ENCODE peak calls at places on chromosomes 13 and 19, in five cellular contexts. One of them, this sample, is unnamed.

GRCh38 chr13:33637978-33638743 is 179.8 kb upstream of the RFC3 start:
- DNase-seq in caudate nucleus: no peak
- DNase-seq in astrocyte: peak
- DNase-seq in tibial nerve: no peak
- DNase-seq in effector memory CD4-positive, alpha-beta T cell: no peak
- DNase-seq in this sample: no peak

GRCh38 chr19:38862321-38863059 is 12.7 kb upstream of the HNRNPL start:
- DNase-seq in caudate nucleus: no peak
- DNase-seq in astrocyte: no peak
- DNase-seq in tibial nerve: peak
- DNase-seq in effector memory CD4-positive, alpha-beta T cell: no peak
- DNase-seq in this sample: no peak

GRCh38 chr13:24192811-24193162 is 32.3 kb downstream of the SPATA13 start:
- DNase-seq in caudate nucleus: no peak
- DNase-seq in astrocyte: no peak
- DNase-seq in tibial nerve: no peak
- DNase-seq in effector memory CD4-positive, alpha-beta T cell: no peak
- DNase-seq in this sample: no peak

GRCh38 chr19:29942404-29943261 is 594 bp downstream of the URI1 start:
- DNase-seq in caudate nucleus: no peak
- DNase-seq in astrocyte: no peak
- DNase-seq in tibial nerve: peak
- DNase-seq in effector memory CD4-positive, alpha-beta T cell: peak
- DNase-seq in this sample: peak

GRCh38 chr13:22757530-22758120 is 423.2 kb upstream of the SGCG start:
- DNase-seq in caudate nucleus: no peak
- DNase-seq in astrocyte: no peak
- DNase-seq in tibial nerve: no peak
- DNase-seq in effector memory CD4-positive, alpha-beta T cell: no peak
- DNase-seq in this sample: no peak

GRCh38 chr19:44615529-44616247 is 2.3 kb downstream of the IGSF23 start:
- DNase-seq in caudate nucleus: no peak
- DNase-seq in astrocyte: no peak
- DNase-seq in tibial nerve: no peak
- DNase-seq in effector memory CD4-positive, alpha-beta T cell: no peak
- DNase-seq in this sample: no peak

GRCh38 chr19:3368441-3368795 is 2.0 kb downstream of the NFIC start:
- DNase-seq in caudate nucleus: no peak
- DNase-seq in astrocyte: no peak
- DNase-seq in tibial nerve: no peak
- DNase-seq in effector memory CD4-positive, alpha-beta T cell: no peak
- DNase-seq in this sample: no peak

GRCh38 chr19:49988433-49988832 is 27.5 kb upstream of the SIGLEC11 start:
- DNase-seq in caudate nucleus: no peak
- DNase-seq in astrocyte: peak
- DNase-seq in tibial nerve: no peak
- DNase-seq in effector memory CD4-positive, alpha-beta T cell: no peak
- DNase-seq in this sample: no peak

GRCh38 chr19:10896851-10897526 is 25.6 kb downstream of the CARM1 start:
- DNase-seq in caudate nucleus: no peak
- DNase-seq in astrocyte: no peak
- DNase-seq in tibial nerve: no peak
- DNase-seq in effector memory CD4-positive, alpha-beta T cell: no peak
- DNase-seq in this sample: no peak

GRCh38 chr19:49430172-49430677 is 5.0 kb downstream of the GFY start:
- DNase-seq in caudate nucleus: no peak
- DNase-seq in astrocyte: no peak
- DNase-seq in tibial nerve: no peak
- DNase-seq in effector memory CD4-positive, alpha-beta T cell: no peak
- DNase-seq in this sample: no peak

GRCh38 chr13:28609936-28610335 is 49.0 kb upstream of the POMP start:
- DNase-seq in caudate nucleus: no peak
- DNase-seq in astrocyte: peak
- DNase-seq in tibial nerve: no peak
- DNase-seq in effector memory CD4-positive, alpha-beta T cell: no peak
- DNase-seq in this sample: no peak

GRCh38 chr19:46848389-46848788 is 2.3 kb downstream of the AP2S1 start:
- DNase-seq in caudate nucleus: no peak
- DNase-seq in astrocyte: no peak
- DNase-seq in tibial nerve: no peak
- DNase-seq in effector memory CD4-positive, alpha-beta T cell: no peak
- DNase-seq in this sample: no peak

GRCh38 chr19:46351241-46352041 is 4.6 kb downstream of the PPP5C start:
- DNase-seq in caudate nucleus: no peak
- DNase-seq in astrocyte: peak
- DNase-seq in tibial nerve: no peak
- DNase-seq in effector memory CD4-positive, alpha-beta T cell: no peak
- DNase-seq in this sample: no peak

GRCh38 chr13:36000028-36000427 is 131.2 kb downstream of the DCLK1 start:
- DNase-seq in caudate nucleus: no peak
- DNase-seq in astrocyte: no peak
- DNase-seq in tibial nerve: no peak
- DNase-seq in effector memory CD4-positive, alpha-beta T cell: no peak
- DNase-seq in this sample: no peak

GRCh38 chr19:49415102-49415809 is 8.0 kb downstream of the PTH2 start:
- DNase-seq in caudate nucleus: no peak
- DNase-seq in astrocyte: no peak
- DNase-seq in tibial nerve: no peak
- DNase-seq in effector memory CD4-positive, alpha-beta T cell: no peak
- DNase-seq in this sample: no peak

GRCh38 chr13:109131698-109132257 is 502.4 kb downstream of the MYO16 start:
- DNase-seq in caudate nucleus: no peak
- DNase-seq in astrocyte: peak
- DNase-seq in tibial nerve: no peak
- DNase-seq in effector memory CD4-positive, alpha-beta T cell: no peak
- DNase-seq in this sample: no peak

GRCh38 chr19:40811478-40812341 is 12.7 kb downstream of the EGLN2 start:
- DNase-seq in caudate nucleus: no peak
- DNase-seq in astrocyte: no peak
- DNase-seq in tibial nerve: no peak
- DNase-seq in effector memory CD4-positive, alpha-beta T cell: no peak
- DNase-seq in this sample: no peak

GRCh38 chr19:53037101-53038097 is 7.1 kb upstream of the ERVV-2 start:
- DNase-seq in caudate nucleus: peak
- DNase-seq in astrocyte: peak
- DNase-seq in tibial nerve: no peak
- DNase-seq in effector memory CD4-positive, alpha-beta T cell: no peak
- DNase-seq in this sample: no peak

GRCh38 chr19:45587873-45588272 is 3.3 kb upstream of the OPA3 start:
- DNase-seq in caudate nucleus: no peak
- DNase-seq in astrocyte: no peak
- DNase-seq in tibial nerve: no peak
- DNase-seq in effector memory CD4-positive, alpha-beta T cell: no peak
- DNase-seq in this sample: no peak

GRCh38 chr13:98199480-98199879 is 22.4 kb upstream of the RNF113B start:
- DNase-seq in caudate nucleus: no peak
- DNase-seq in astrocyte: no peak
- DNase-seq in tibial nerve: no peak
- DNase-seq in effector memory CD4-positive, alpha-beta T cell: no peak
- DNase-seq in this sample: no peak

GRCh38 chr19:4970558-4971423 is 1.9 kb downstream of the KDM4B start:
- DNase-seq in caudate nucleus: no peak
- DNase-seq in astrocyte: no peak
- DNase-seq in tibial nerve: no peak
- DNase-seq in effector memory CD4-positive, alpha-beta T cell: no peak
- DNase-seq in this sample: no peak

GRCh38 chr13:47213057-47213456 is 316.2 kb upstream of the HTR2A start:
- DNase-seq in caudate nucleus: no peak
- DNase-seq in astrocyte: peak
- DNase-seq in tibial nerve: no peak
- DNase-seq in effector memory CD4-positive, alpha-beta T cell: no peak
- DNase-seq in this sample: no peak

GRCh38 chr13:33678906-33679657 is 138.9 kb upstream of the RFC3 start:
- DNase-seq in caudate nucleus: no peak
- DNase-seq in astrocyte: peak
- DNase-seq in tibial nerve: peak
- DNase-seq in effector memory CD4-positive, alpha-beta T cell: peak
- DNase-seq in this sample: peak

GRCh38 chr13:108609353-108609752 is 20.1 kb upstream of the MYO16 start:
- DNase-seq in caudate nucleus: no peak
- DNase-seq in astrocyte: peak
- DNase-seq in tibial nerve: no peak
- DNase-seq in effector memory CD4-positive, alpha-beta T cell: no peak
- DNase-seq in this sample: no peak

GRCh38 chr13:80563451-80563850 is 222.5 kb upstream of the SPRY2 start:
- DNase-seq in caudate nucleus: no peak
- DNase-seq in astrocyte: no peak
- DNase-seq in tibial nerve: no peak
- DNase-seq in effector memory CD4-positive, alpha-beta T cell: no peak
- DNase-seq in this sample: no peak

GRCh38 chr19:50358483-50359431 is 6.7 kb downstream of the NAPSA start:
- DNase-seq in caudate nucleus: peak
- DNase-seq in astrocyte: no peak
- DNase-seq in tibial nerve: no peak
- DNase-seq in effector memory CD4-positive, alpha-beta T cell: peak
- DNase-seq in this sample: peak

GRCh38 chr13:27054760-27055159 is 116.9 kb downstream of the USP12 start:
- DNase-seq in caudate nucleus: no peak
- DNase-seq in astrocyte: no peak
- DNase-seq in tibial nerve: no peak
- DNase-seq in effector memory CD4-positive, alpha-beta T cell: no peak
- DNase-seq in this sample: no peak
- H3K27ac ChIP-seq in caudate nucleus: no peak
- H3K27ac ChIP-seq in astrocyte: peak
- H3K27ac ChIP-seq in tibial nerve: no peak
- H3K27ac ChIP-seq in effector memory CD4-positive, alpha-beta T cell: no peak
- H3K27ac ChIP-seq in this sample: no peak

GRCh38 chr13:61900033-61900432 is 484.4 kb upstream of the PCDH20 start:
- DNase-seq in caudate nucleus: no peak
- DNase-seq in astrocyte: no peak
- DNase-seq in tibial nerve: no peak
- DNase-seq in effector memory CD4-positive, alpha-beta T cell: no peak
- DNase-seq in this sample: no peak
- H3K27ac ChIP-seq in caudate nucleus: no peak
- H3K27ac ChIP-seq in astrocyte: no peak
- H3K27ac ChIP-seq in tibial nerve: no peak
- H3K27ac ChIP-seq in effector memory CD4-positive, alpha-beta T cell: no peak
- H3K27ac ChIP-seq in this sample: no peak

GRCh38 chr13:112743451-112744305 is 53.8 kb downstream of the ATP11A start:
- DNase-seq in caudate nucleus: no peak
- DNase-seq in astrocyte: no peak
- DNase-seq in tibial nerve: no peak
- DNase-seq in effector memory CD4-positive, alpha-beta T cell: no peak
- DNase-seq in this sample: no peak

GRCh38 chr13:112741835-112742570 is 52.2 kb downstream of the ATP11A start:
- DNase-seq in caudate nucleus: no peak
- DNase-seq in astrocyte: no peak
- DNase-seq in tibial nerve: no peak
- DNase-seq in effector memory CD4-positive, alpha-beta T cell: no peak
- DNase-seq in this sample: no peak

GRCh38 chr13:112742583-112742982 is 52.7 kb downstream of the ATP11A start:
- DNase-seq in caudate nucleus: no peak
- DNase-seq in astrocyte: no peak
- DNase-seq in tibial nerve: no peak
- DNase-seq in effector memory CD4-positive, alpha-beta T cell: no peak
- DNase-seq in this sample: no peak

GRCh38 chr13:112746044-112746443 is 56.2 kb downstream of the ATP11A start:
- DNase-seq in caudate nucleus: no peak
- DNase-seq in astrocyte: no peak
- DNase-seq in tibial nerve: no peak
- DNase-seq in effector memory CD4-positive, alpha-beta T cell: no peak
- DNase-seq in this sample: no peak

DNA sequence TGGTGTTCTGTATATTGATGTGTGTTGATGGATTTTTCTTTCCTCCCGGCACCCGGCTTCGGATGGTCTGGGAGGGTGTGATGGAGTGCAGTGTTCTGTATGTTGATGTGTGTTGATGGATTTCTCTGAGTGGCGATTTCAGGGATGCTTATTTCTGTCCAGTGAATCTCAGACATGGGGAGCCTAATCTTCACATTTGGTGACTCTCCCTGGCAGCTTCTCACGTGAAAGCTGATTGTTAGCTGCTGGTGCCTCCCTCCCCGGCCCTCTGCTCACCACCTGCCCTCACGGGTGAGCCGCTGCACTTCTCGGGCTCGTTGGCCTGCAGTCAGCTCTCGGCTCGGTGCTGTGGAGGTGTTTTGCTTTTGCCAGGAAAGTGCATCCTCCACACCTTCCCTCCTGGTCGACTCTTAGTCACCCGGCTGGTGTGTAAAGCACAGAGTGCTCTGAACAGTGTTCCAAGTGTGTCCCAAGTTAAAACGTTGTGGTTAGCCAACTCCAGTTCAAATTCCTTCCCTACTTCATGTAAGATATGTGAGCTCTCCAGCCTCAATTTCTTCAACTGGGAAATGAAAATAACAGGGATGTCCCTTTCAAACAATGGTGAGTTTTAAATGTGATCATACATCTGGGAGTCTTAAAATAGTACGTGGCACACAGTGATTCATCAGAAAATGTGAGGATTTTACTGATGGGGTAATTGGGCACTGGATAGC is 54.6 kb downstream of the ATP11A start:
- DNase-seq in caudate nucleus: no peak
- DNase-seq in astrocyte: peak
- DNase-seq in tibial nerve: no peak
- DNase-seq in effector memory CD4-positive, alpha-beta T cell: no peak
- DNase-seq in this sample: no peak
- H3K27ac ChIP-seq in caudate nucleus: peak
- H3K27ac ChIP-seq in astrocyte: no peak
- H3K27ac ChIP-seq in tibial nerve: no peak
- H3K27ac ChIP-seq in effector memory CD4-positive, alpha-beta T cell: no peak
- H3K27ac ChIP-seq in this sample: peak

GRCh38 chr13:99736541-99736940 is 235.0 kb downstream of the ZIC5 start:
- DNase-seq in caudate nucleus: no peak
- DNase-seq in astrocyte: no peak
- DNase-seq in tibial nerve: no peak
- DNase-seq in effector memory CD4-positive, alpha-beta T cell: no peak
- DNase-seq in this sample: no peak

GRCh38 chr13:99731747-99732146 is 230.5 kb downstream of the TM9SF2 start:
- DNase-seq in caudate nucleus: no peak
- DNase-seq in astrocyte: no peak
- DNase-seq in tibial nerve: no peak
- DNase-seq in effector memory CD4-positive, alpha-beta T cell: no peak
- DNase-seq in this sample: no peak

GRCh38 chr13:99733346-99733745 is 232.1 kb downstream of the TM9SF2 start:
- DNase-seq in caudate nucleus: no peak
- DNase-seq in astrocyte: no peak
- DNase-seq in tibial nerve: no peak
- DNase-seq in effector memory CD4-positive, alpha-beta T cell: no peak
- DNase-seq in this sample: no peak

GRCh38 chr13:99737456-99737855 is 234.1 kb downstream of the ZIC5 start:
- DNase-seq in caudate nucleus: no peak
- DNase-seq in astrocyte: no peak
- DNase-seq in tibial nerve: no peak
- DNase-seq in effector memory CD4-positive, alpha-beta T cell: no peak
- DNase-seq in this sample: no peak

GRCh38 chr13:99734013-99734693 is 232.9 kb downstream of the TM9SF2 start:
- DNase-seq in caudate nucleus: no peak
- DNase-seq in astrocyte: no peak
- DNase-seq in tibial nerve: no peak
- DNase-seq in effector memory CD4-positive, alpha-beta T cell: no peak
- DNase-seq in this sample: no peak
- H3K27ac ChIP-seq in caudate nucleus: no peak
- H3K27ac ChIP-seq in astrocyte: no peak
- H3K27ac ChIP-seq in tibial nerve: no peak
- H3K27ac ChIP-seq in effector memory CD4-positive, alpha-beta T cell: no peak
- H3K27ac ChIP-seq in this sample: no peak

This sample was measured in substantia nigra.